ENCODE peak calls at places on chromosomes 12 and 14, in five cellular contexts. K is AG04450, Q is HCT116, S is omental fat pad, P is WTC11. W is an unnamed sample.

GRCh38 chr12:57454566-57455373 is at the start of gene INHBE:
- DNase-seq in K (peak; percentile 94), Q (no peak), S (no peak), P (peak; percentile 96), W (no peak)

GRCh38 chr12:71771069-71771468 is 16.4 kb downstream of the RAB21 start:
- DNase-seq in K (no peak), P (no peak), Q (no peak), S (no peak), W (no peak)

GRCh38 chr12:54601841-54602240 is 13.4 kb upstream of the PPP1R1A start:
- DNase-seq in S (no peak), Q (no peak), P (no peak), K (no peak), W (no peak)

GRCh38 chr12:122984612-122985358 is 4.3 kb downstream of the ARL6IP4 start:
- DNase-seq in P (no peak), K (no peak), S (no peak), Q (no peak), W (no peak)

GRCh38 chr14:65940056-65940735 is 527.7 kb downstream of the FUT8 start:
- DNase-seq in Q (peak; percentile 39), S (no peak), K (no peak), P (no peak), W (no peak)

GRCh38 chr12:51124504-51124903 is 41.1 kb upstream of the CSRNP2 start:
- DNase-seq in S (no peak), K (no peak), Q (no peak), P (no peak), W (no peak)

GRCh38 chr14:96060161-96060933 is 21.2 kb downstream of the C14orf132 start:
- DNase-seq in P (no peak), S (no peak), Q (no peak), K (no peak), W (no peak)

GRCh38 chr12:6724409-6724797 is 557 bp downstream of the COPS7A start:
- DNase-seq in S (no peak), K (no peak), P (peak; percentile 19), Q (no peak), W (no peak)

GRCh38 chr12:121514184-121514742 is 66.6 kb downstream of the KDM2B start:
- DNase-seq in Q (no peak), S (no peak), P (no peak), K (no peak), W (no peak)

GRCh38 chr12:70785896-70786295 is 134.6 kb downstream of the PTPRR start:
- DNase-seq in Q (no peak), K (no peak), P (no peak), S (no peak), W (no peak)

GRCh38 chr14:74804219-74804825 is 41.2 kb downstream of the YLPM1 start:
- DNase-seq in K (peak; percentile 43), P (no peak), S (no peak), Q (peak; percentile 33), W (no peak)

GRCh38 chr14:93891756-93892504 is 35.2 kb upstream of the FAM181A start:
- DNase-seq in K (no peak), P (no peak), Q (no peak), S (no peak), W (no peak)

GRCh38 chr14:72740966-72741835 is 152.7 kb downstream of the DPF3 start:
- DNase-seq in P (no peak), S (no peak), K (no peak), Q (no peak), W (no peak)

GRCh38 chr12:2999265-2999841 is 40.2 kb downstream of the TEAD4 start:
- DNase-seq in K (no peak), P (peak; percentile 70), S (no peak), Q (no peak), W (no peak)

GRCh38 chr14:24150567-24150966 is 3.3 kb downstream of the RNF31 start:
- DNase-seq in P (no peak), S (no peak), K (no peak), Q (no peak), W (no peak)

GRCh38 chr12:34606749-34607519 is 584.6 kb downstream of the ALG10 start:
- DNase-seq in K (no peak), S (no peak), P (no peak), Q (no peak), W (no peak)

GRCh38 chr12:63929426-63929825 is 84.9 kb downstream of the SRGAP1 start:
- DNase-seq in S (no peak), Q (no peak), P (no peak), K (no peak), W (no peak)

GRCh38 chr12:65430571-65431306 is 152.3 kb downstream of the MSRB3 start:
- DNase-seq in P (no peak), K (no peak), S (no peak), Q (peak; percentile 88), W (no peak)

GRCh38 chr12:12890815-12891645 is at the start of gene GPRC5A:
- DNase-seq in K (peak; percentile 82), Q (peak; percentile 96), S (peak; percentile 87), P (peak; percentile 55), W (peak; percentile 90)

GRCh38 chr14:77153802-77154201 is 12.2 kb upstream of the ZDHHC22 start:
- DNase-seq in Q (no peak), P (no peak), S (no peak), K (no peak), W (no peak)

GRCh38 chr12:124174949-124175348 is 119.9 kb upstream of the RFLNA start:
- DNase-seq in Q (no peak), S (no peak), P (no peak), K (no peak), W (no peak)

GRCh38 chr12:80698847-80699542 is 8.4 kb upstream of the MYF6 start:
- DNase-seq in S (no peak), K (no peak), Q (no peak), P (no peak), W (no peak)

GRCh38 chr12:88549929-88550328 is 30.3 kb downstream of the KITLG start:
- DNase-seq in P (no peak), Q (no peak), K (no peak), S (no peak), W (no peak)

GRCh38 chr14:99650189-99650588 is 5.3 kb downstream of the HHIPL1 start:
- DNase-seq in Q (no peak), P (no peak), S (no peak), K (no peak), W (no peak)

GRCh38 chr14:93962701-93963601 is 13.4 kb downstream of the ASB2 start:
- DNase-seq in Q (no peak), S (no peak), K (no peak), P (no peak), W (no peak)

GRCh38 chr12:93042283-93042682 is 113.2 kb upstream of the EEA1 start:
- DNase-seq in Q (no peak), S (no peak), P (no peak), K (no peak), W (no peak)

GRCh38 chr14:62866376-62866775 is 178.9 kb downstream of the KCNH5 start:
- DNase-seq in P (no peak), Q (no peak), K (no peak), S (no peak), W (no peak)

GRCh38 chr12:77995436-77996167 is 164.9 kb downstream of the NAV3 start:
- DNase-seq in Q (peak; percentile 60), S (no peak), P (no peak), K (peak; percentile 27), W (no peak)

GRCh38 chr14:100406505-100407131 is 83.5 kb downstream of the SLC25A47 start:
- DNase-seq in P (no peak), K (no peak), S (no peak), Q (no peak), W (no peak)

GRCh38 chr12:57549909-57550627 is at the start of gene KIF5A:
- DNase-seq in S (no peak), P (peak; percentile 80), K (no peak), Q (no peak), W (no peak)

GRCh38 chr12:42129595-42130204 is 15.0 kb downstream of the GXYLT1 start:
- DNase-seq in P (no peak), S (no peak), Q (peak; percentile 61), K (no peak), W (no peak)

GRCh38 chr12:16120027-16120426 is 157.5 kb downstream of the SLC15A5 start:
- DNase-seq in S (no peak), P (no peak), Q (no peak), K (no peak), W (no peak)

GRCh38 chr14:55711171-55711811 is 131.3 kb downstream of the KTN1 start:
- DNase-seq in K (no peak), S (no peak), P (no peak), Q (no peak), W (no peak)

GRCh38 chr12:113056631-113057488 is at the start of gene DTX1:
- DNase-seq in S (no peak), Q (no peak), P (no peak), K (no peak), W (no peak)

GRCh38 chr12:65509953-65510352 is 231.5 kb downstream of the MSRB3 start:
- DNase-seq in K (no peak), Q (no peak), P (no peak), S (no peak), W (no peak)

GRCh38 chr12:109481863-109482262 is 4.4 kb downstream of the UBE3B start:
- DNase-seq in K (no peak), P (no peak), Q (no peak), S (no peak), W (no peak)

GRCh38 chr14:36105401-36105800 is 71.1 kb downstream of the PTCSC3 start:
- DNase-seq in P (peak; percentile 21), K (no peak), Q (peak; percentile 40), S (no peak), W (no peak)

GRCh38 chr12:116559080-116559329 is 176 bp upstream of the MAP1LC3B2 start:
- DNase-seq in P (no peak), Q (no peak), K (no peak), S (no peak), W (no peak)

GRCh38 chr14:53108292-53108937 is 44.7 kb downstream of the DDHD1 start:
- DNase-seq in Q (no peak), S (no peak), P (no peak), K (no peak), W (no peak)